ENCODE peak calls at places on chromosome X, in four cellular contexts. V, J, K and Z are unnamed samples.

GRCh38 chrX:147376601-147377387 is 534.9 kb upstream of the FMR1 start:
- DNase-seq in V (no peak), J (no peak), K (no peak), Z (no peak)

GRCh38 chrX:100681581-100681980 is 37.6 kb downstream of the SRPX2 start:
- DNase-seq in V (no peak), J (no peak), K (no peak), Z (no peak)

GRCh38 chrX:23554304-23554703 is 113.0 kb upstream of the PRDX4 start:
- DNase-seq in V (peak; percentile 10), J (peak; percentile 34), K (peak; percentile 6), Z (peak; percentile 22)

GRCh38 chrX:63930140-63930539 is 145.1 kb upstream of the ARHGEF9 start:
- DNase-seq in V (peak; percentile 2), J (no peak), K (no peak), Z (peak; percentile 10)

GRCh38 chrX:255923-256331 is 25.3 kb upstream of the PLCXD1 start:
- DNase-seq in V (no peak), J (no peak), K (no peak), Z (no peak)

GRCh38 chrX:137432609-137433008 is 133.3 kb upstream of the ZIC3 start:
- DNase-seq in V (peak; percentile 43), J (peak; percentile 24), K (peak; percentile 0), Z (no peak)

GRCh38 chrX:87805829-87806490 is 288.4 kb downstream of the KLHL4 start:
- DNase-seq in V (no peak), J (no peak), K (no peak), Z (no peak)

GRCh38 chrX:70168238-70169188 is 8.8 kb upstream of the DGAT2L6 start:
- DNase-seq in V (no peak), J (peak; percentile 43), K (peak; percentile 25), Z (peak; percentile 3)

GRCh38 chrX:20267924-20268701 is 1.4 kb upstream of the RPS6KA3 start:
- DNase-seq in V (peak; percentile 56), J (no peak), K (no peak), Z (no peak)

GRCh38 chrX:70527053-70527452 is 82.4 kb downstream of the DLG3 start:
- DNase-seq in V (no peak), J (no peak), K (peak; percentile 68), Z (no peak)

GRCh38 chrX:150477364-150477763 is 91.1 kb upstream of the MTM1 start:
- DNase-seq in V (no peak), J (no peak), K (no peak), Z (no peak)

GRCh38 chrX:47611926-47612325 is 7.7 kb downstream of the SYN1 start:
- DNase-seq in V (no peak), J (no peak), K (no peak), Z (no peak)

GRCh38 chrX:57172544-57172943 is 35.3 kb upstream of the SPIN2A start:
- DNase-seq in V (no peak), J (no peak), K (no peak), Z (no peak)

DNA sequence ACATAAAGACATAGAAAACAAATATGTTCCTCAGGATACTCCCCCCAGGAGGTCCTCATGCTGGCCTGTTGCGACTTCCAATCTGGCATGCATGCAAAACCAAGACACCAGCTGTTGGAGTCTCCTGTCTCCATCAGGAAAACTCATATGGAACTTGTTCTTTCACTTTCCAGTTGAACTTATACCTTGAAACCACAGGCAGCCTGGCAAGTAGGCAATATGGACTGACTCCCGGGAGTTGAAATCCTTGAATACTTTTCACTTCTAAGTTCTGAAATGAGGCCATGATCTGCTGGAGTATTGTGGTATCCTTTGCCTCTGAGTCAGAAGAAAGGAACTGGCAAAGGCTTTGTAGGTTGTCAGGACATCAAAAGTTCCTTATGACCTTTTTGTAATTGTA is 444.2 kb downstream of the IDS start:
- DNase-seq in V (no peak), J (no peak), K (no peak), Z (no peak)
- TF ChIP-seq SIN3A in V (no peak), J (no peak), K (no peak), Z (no peak)

GRCh38 chrX:102138064-102138463 is 4.2 kb downstream of the TCEAL6 start:
- DNase-seq in V (no peak), J (no peak), K (no peak), Z (no peak)
- TF ChIP-seq ELF1 in V (no peak), J (no peak), K (no peak), Z (no peak)

GRCh38 chrX:145687707-145688106 is 129.9 kb upstream of the SLITRK2 start:
- DNase-seq in V (no peak), J (no peak), K (no peak), Z (no peak)
- TF ChIP-seq SIN3A in V (no peak), J (no peak), K (no peak), Z (no peak)

GRCh38 chrX:32448945-32449344 is 762.4 kb downstream of the DMD start:
- DNase-seq in V (no peak), J (no peak), K (no peak), Z (no peak)

GRCh38 chrX:32448320-32448719 is 763.0 kb downstream of the DMD start:
- DNase-seq in V (no peak), J (no peak), K (peak; percentile 0), Z (no peak)

GRCh38 chrX:32447640-32448039 is 763.7 kb downstream of the DMD start:
- DNase-seq in V (no peak), J (no peak), K (no peak), Z (no peak)

DNA sequence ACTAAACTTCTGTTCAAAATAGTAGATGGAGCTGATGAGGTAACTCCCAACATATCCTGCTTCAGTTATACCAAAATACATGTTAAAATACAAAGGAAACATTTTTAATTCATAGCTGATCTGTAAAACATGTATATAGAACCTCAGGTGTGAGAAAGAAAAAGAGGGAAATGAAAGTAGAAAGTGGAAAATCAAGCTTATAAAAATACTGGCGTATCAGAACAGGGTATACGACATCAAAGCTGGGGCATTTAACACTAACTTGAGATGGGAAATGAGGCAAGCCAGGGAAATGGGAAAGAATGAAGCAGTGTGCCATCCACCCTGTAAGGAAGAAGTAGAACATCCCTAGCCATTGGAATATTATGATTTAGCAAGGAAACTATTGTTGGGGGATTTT is 767.5 kb downstream of the DMD start:
- DNase-seq in V (no peak), J (no peak), K (no peak), Z (no peak)
- TF ChIP-seq ELF1 in V (no peak), J (no peak), K (no peak), Z (no peak)

DNA sequence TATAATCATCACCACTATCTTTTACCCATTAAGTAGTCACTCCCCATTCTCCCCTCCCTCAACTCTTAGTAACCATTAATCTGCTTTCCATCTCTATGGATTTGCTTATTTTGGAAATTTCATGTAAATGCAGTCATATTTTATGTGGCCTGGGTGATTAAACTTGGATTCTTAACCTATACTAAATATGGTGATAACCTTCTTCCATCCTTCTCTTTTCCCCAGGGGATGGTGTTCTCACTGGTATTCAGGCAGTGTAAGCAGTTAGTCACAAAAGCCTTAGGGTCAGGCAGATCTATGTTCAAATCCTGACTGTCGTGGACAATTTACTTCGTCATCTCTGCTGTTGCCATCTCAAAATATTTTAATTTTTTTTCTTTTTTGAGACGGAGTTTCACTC is 29.6 kb downstream of the RAB40AL start:
- DNase-seq in V (no peak), J (no peak), K (no peak), Z (no peak)
- TF ChIP-seq SIN3A in V (no peak), J (no peak), K (no peak), Z (no peak)

DNA sequence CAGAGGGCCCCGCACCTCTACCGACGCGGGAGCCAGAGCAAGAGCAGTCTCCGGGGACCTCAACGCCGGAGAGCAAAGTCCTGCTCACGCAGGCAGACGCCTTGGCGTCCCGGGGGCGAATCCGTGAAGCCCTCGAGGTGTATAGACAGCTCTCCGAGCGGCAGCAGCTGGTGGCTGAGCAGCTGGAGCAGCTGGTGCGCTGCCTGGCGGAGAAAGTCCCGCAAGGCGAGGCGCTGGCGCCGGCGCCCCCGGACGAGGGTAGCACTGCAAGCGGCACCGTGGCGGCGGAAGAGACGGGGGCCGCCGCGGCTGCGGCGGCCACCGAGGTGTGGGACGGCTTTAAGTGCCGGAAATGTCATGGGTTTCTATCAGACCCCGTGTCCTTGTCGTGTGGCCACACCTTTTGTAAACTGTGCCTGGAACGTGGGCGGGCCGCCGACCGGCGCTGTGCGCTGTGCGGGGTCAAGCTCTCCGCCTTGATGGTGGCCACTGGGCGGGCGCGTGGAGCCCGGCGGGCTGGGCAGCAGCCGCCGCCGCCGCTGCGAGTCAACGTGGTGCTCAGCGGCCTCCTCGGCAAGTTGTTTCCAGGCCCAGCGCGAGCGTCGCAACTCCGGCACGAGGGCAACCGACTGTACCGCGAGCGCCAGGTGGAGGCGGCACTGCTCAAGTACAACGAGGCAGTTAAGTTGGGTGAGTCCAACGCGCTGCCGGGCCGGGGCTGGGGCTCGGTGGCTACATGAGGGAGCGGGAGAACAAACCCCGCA is 672 bp downstream of the LONRF3 start:
- DNase-seq in V (peak; percentile 40), J (peak; percentile 67), K (peak; percentile 27), Z (no peak)
- TF ChIP-seq ELF1 in V (no peak), J (no peak), K (no peak), Z (no peak)